ENCODE peak calls at places on chromosomes 7 and 10, in ten cellular contexts. N, Z, E, G, U, I, X, K, W and C are unnamed samples.

GRCh38 chr10:6699336-6699735 is 119.3 kb upstream of the PRKCQ start:
- DNase-seq in N (no peak), Z (no peak), E (no peak), G (no peak), U (no peak), I (no peak), X (no peak), K (no peak), W (no peak), C (no peak)

GRCh38 chr7:148105853-148106252 is 484.7 kb upstream of the C7orf33 start:
- DNase-seq in N (no peak), Z (no peak), E (no peak), G (no peak), U (no peak), I (no peak), X (no peak), K (no peak), W (no peak), C (no peak)

GRCh38 chr7:1457949-1458675 is 1.2 kb downstream of the MICALL2 start:
- DNase-seq in N (no peak), Z (peak; percentile 27), E (no peak), G (no peak), U (no peak), I (no peak), X (no peak), K (no peak), W (no peak), C (no peak)

GRCh38 chr10:28503114-28503513 is 29.8 kb upstream of the WAC start:
- DNase-seq in N (no peak), Z (peak; percentile 85), E (no peak), G (peak; percentile 84), U (no peak), I (peak; percentile 41), X (peak; percentile 57), K (peak; percentile 28), W (no peak), C (peak; percentile 80)

GRCh38 chr7:25831901-25832411 is 320.0 kb upstream of the NFE2L3 start:
- DNase-seq in N (no peak), Z (no peak), E (no peak), G (peak; percentile 15), U (peak; percentile 36), I (no peak), X (no peak), K (no peak), W (no peak), C (no peak)

GRCh38 chr7:139523199-139523941 is at the start of gene CLEC2L:
- DNase-seq in N (no peak), Z (no peak), E (no peak), G (peak; percentile 31), U (no peak), I (no peak), X (no peak), K (no peak), W (no peak), C (no peak)

GRCh38 chr7:116932566-116932965 is 20.7 kb upstream of the ST7 start:
- DNase-seq in N (no peak), Z (no peak), E (no peak), G (no peak), U (no peak), I (no peak), X (no peak), K (no peak), W (no peak), C (no peak)

GRCh38 chr10:8240861-8241260 is 186.4 kb downstream of the GATA3 start:
- DNase-seq in N (no peak), Z (no peak), E (no peak), G (no peak), U (no peak), I (no peak), X (no peak), K (no peak), W (no peak), C (no peak)

GRCh38 chr7:131400833-131401593 is 73.3 kb downstream of the MKLN1 start:
- DNase-seq in N (no peak), Z (peak; percentile 55), E (no peak), G (no peak), U (peak; percentile 61), I (peak; percentile 5), X (peak; percentile 5), K (no peak), W (no peak), C (no peak)

GRCh38 chr10:128420623-128421022 is 294.4 kb upstream of the MKI67 start:
- DNase-seq in N (no peak), Z (no peak), E (no peak), G (peak; percentile 2), U (no peak), I (no peak), X (no peak), K (no peak), W (no peak), C (no peak)

GRCh38 chr7:142632291-142633134 is 116.8 kb upstream of the PRSS1 start:
- DNase-seq in N (peak; percentile 18), Z (peak; percentile 73), E (peak; percentile 23), G (peak; percentile 67), U (peak; percentile 76), I (peak; percentile 70), X (peak; percentile 21), K (peak; percentile 46), W (peak; percentile 81), C (peak; percentile 89)

GRCh38 chr7:133948588-133948987 is 178.6 kb upstream of the LRGUK start:
- DNase-seq in N (no peak), Z (no peak), E (no peak), G (no peak), U (no peak), I (no peak), X (no peak), K (no peak), W (no peak), C (no peak)

GRCh38 chr7:150421831-150422230 is 28.6 kb upstream of the GIMAP8 start:
- DNase-seq in N (no peak), Z (no peak), E (no peak), G (no peak), U (no peak), I (no peak), X (no peak), K (no peak), W (no peak), C (no peak)

GRCh38 chr7:28144266-28144665 is 36.3 kb downstream of the JAZF1 start:
- DNase-seq in N (no peak), Z (no peak), E (no peak), G (peak; percentile 13), U (peak; percentile 88), I (no peak), X (peak; percentile 49), K (no peak), W (no peak), C (peak; percentile 12)

GRCh38 chr10:29977161-29977560 is 82.2 kb downstream of the JCAD start:
- DNase-seq in N (no peak), Z (no peak), E (no peak), G (no peak), U (no peak), I (no peak), X (no peak), K (no peak), W (no peak), C (no peak)

GRCh38 chr7:88200793-88201192 is 19.0 kb downstream of the SRI start:
- DNase-seq in N (no peak), Z (no peak), E (no peak), G (peak; percentile 92), U (peak; percentile 38), I (no peak), X (peak; percentile 44), K (peak; percentile 49), W (no peak), C (peak; percentile 92)

GRCh38 chr10:52652431-52653220 is 120.0 kb downstream of the MBL2 start:
- DNase-seq in N (no peak), Z (no peak), E (no peak), G (no peak), U (peak; percentile 96), I (no peak), X (no peak), K (no peak), W (no peak), C (no peak)

GRCh38 chr7:106610996-106611886 is 49.7 kb downstream of the CCDC71L start:
- DNase-seq in N (no peak), Z (no peak), E (no peak), G (peak; percentile 15), U (no peak), I (no peak), X (no peak), K (no peak), W (no peak), C (peak; percentile 53)